ENCODE peak calls at places on chromosomes 12 and 14, in four cellular contexts. G, Y, D and R are unnamed samples.
A peak's percentile ranks its signal among the peaks of the same experiment; 100 is the strongest.

GRCh38 chr14:26811756-26812305 is 214.0 kb upstream of the NOVA1 start:
- DNase-seq in G (no peak), D (no peak), Y (no peak), R (no peak)

GRCh38 chr14:95953111-95953724 is 76.6 kb downstream of the TUNAR start:
- DNase-seq in Y (peak; percentile 54), D (no peak), G (no peak), R (no peak)

GRCh38 chr12:67069451-67070306 is 199.5 kb upstream of the CAND1 start:
- DNase-seq in D (peak; percentile 3), Y (peak; percentile 79), G (no peak), R (peak; percentile 48)

GRCh38 chr14:79764288-79764687 is 447.0 kb downstream of the DIO2 start:
- DNase-seq in D (peak; percentile 15), Y (no peak), G (no peak), R (no peak)

GRCh38 chr14:23055621-23056256 is 1.6 kb downstream of the CDH24 start:
- DNase-seq in D (no peak), Y (no peak), G (no peak), R (no peak)

GRCh38 chr12:67594888-67595287 is 53.7 kb upstream of the DYRK2 start:
- DNase-seq in Y (no peak), D (no peak), G (no peak), R (no peak)

GRCh38 chr14:64387232-64387737 is 868 bp upstream of the MTHFD1 start:
- DNase-seq in G (no peak), D (peak; percentile 10), Y (no peak), R (no peak)

GRCh38 chr14:91068642-91069041 is 8.2 kb upstream of the RPS6KA5 start:
- DNase-seq in G (no peak), D (no peak), Y (no peak), R (no peak)

GRCh38 chr14:104467236-104467635 is 112.3 kb upstream of the C14orf180 start:
- DNase-seq in D (no peak), G (no peak), Y (peak; percentile 14), R (no peak)

DNA sequence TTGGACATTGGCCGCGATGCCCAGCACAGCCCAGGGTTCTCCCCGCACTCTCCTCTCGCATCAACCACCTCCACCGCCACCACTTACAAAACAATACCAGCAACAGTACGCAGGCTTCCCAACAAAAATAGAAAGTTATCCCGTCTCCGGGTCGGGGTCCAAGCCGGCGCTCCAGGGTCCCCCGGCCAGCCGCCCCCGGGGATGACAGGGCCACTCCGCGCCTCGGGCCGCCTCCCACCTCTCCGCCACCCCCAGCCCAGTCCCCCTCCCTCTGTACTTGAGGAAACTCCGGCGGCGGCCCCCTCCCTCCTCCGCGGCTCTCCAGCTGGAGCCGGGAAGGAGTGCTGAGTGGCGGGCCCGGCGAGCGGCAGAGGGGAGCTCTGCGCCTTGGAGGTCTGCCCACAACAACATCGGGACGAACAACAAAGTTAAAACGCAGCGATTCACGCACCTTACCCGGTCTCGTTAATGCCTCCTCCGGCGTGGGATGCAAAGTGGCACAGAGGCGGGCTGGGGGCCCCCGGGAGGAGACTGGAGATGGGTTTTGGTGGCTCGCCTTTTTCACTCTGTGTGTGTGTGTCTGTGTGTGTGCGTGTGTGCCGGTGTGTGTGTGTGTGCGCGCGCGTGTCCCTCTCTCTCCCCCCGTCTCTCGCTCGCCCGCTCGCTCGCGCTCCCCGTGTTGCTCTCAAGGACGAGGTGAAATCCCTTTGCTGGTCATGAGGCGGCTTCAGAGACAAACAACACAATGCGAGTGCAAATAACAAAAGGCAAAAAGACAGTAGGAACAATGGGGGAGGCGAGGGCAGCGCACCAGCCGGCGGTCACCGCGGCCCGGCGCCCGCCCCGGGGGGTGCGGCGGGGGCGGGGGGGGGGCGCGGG is 386.8 kb downstream of the BCAT1 start:
- DNase-seq in Y (peak; percentile 87), G (no peak), D (no peak), R (peak; percentile 94)
- TF ChIP-seq SUZ12 in Y (no peak), G (no peak), D (no peak), R (no peak)

DNA sequence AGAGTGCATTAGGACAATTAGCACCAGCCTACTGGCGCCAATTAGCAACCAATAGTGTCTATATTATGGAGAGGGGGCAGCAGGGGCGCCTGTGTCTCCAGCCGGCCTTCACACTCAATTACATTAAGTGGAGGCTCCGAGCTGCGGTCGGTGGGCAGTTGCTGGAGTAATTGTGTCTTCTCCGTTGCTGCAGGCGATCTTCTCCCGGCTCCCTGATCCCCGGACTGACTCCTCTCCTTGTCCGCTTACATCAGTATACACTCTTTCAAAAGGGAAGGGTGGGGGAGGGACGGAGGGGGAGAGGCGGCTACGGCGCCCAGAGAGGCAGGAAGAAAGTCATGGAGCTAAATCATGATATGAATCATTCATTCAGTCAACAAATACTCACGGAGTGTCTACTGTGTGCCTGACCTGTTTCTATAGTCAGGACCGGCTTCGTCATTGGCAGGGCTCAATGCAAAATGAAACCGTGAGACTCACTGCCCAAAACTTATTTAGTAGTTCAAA is 707.2 kb downstream of the MED13L start:
- DNase-seq in Y (no peak), D (no peak), G (no peak), R (no peak)
- TF ChIP-seq YY1 in Y (no peak), D (no peak), G (no peak), R (no peak)

GRCh38 chr12:91982946-91983345 is 162.7 kb downstream of the BTG1 start:
- DNase-seq in Y (no peak), D (no peak), G (no peak), R (no peak)
- TF ChIP-seq ZNF274 in Y (no peak), D (no peak), G (no peak), R (no peak)

GRCh38 chr12:90393089-90393488 is 561.9 kb downstream of the CCER1 start:
- DNase-seq in D (no peak), G (no peak), Y (no peak), R (no peak)

GRCh38 chr12:90393654-90394053 is 561.3 kb downstream of the CCER1 start:
- DNase-seq in G (no peak), D (no peak), Y (no peak), R (no peak)

GRCh38 chr12:90396556-90396955 is 558.4 kb downstream of the CCER1 start:
- DNase-seq in D (no peak), G (no peak), Y (no peak), R (no peak)

GRCh38 chr12:90390947-90391346 is 564.0 kb downstream of the CCER1 start:
- DNase-seq in Y (no peak), D (no peak), G (no peak), R (no peak)
- TF ChIP-seq SUZ12 in Y (no peak), D (no peak), G (no peak), R (no peak)

DNA sequence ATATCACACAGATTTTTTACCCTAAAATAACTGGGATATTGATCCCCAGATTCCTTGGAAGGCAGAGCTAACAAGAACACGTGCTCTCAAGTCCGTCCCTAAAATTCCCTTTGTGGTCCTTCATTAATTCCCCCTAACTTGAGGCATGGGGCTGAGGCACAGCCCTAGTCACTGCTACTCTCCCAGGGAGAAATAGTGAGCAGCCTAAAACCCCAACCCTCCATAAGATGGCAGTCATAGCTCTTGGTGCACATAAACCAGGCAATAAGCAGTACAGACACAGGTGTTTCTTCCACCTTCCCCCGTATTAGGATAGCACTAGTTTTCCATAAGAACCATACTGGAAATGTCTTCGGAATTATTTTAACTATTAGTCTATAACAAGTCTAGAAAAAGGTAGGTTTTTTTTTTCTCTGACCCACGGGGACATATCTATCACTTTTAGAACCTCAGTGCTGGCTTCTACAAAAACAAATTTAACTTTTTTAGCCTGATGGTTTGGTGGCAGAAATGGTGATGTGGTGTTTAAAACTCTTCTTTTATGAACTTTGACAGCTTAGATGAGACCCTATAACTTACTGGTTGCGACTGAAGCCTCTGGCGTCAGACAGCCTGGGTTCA is 3.1 kb upstream of the ARHGEF40 start:
- DNase-seq in G (no peak), D (peak; percentile 48), Y (no peak), R (no peak)
- TF ChIP-seq YY1 in G (no peak), D (no peak), Y (no peak), R (no peak)